ENCODE peak calls at places on chromosomes 4 and X, in nine cellular contexts. U is activated CD4-positive, alpha-beta T cell treated with anti-CD3 and anti-CD28 coated beads for 48 hours; K is CD8-positive, alpha-beta T cell; W is stimulated activated CD4-positive, alpha-beta T cell treated with anti-CD3 and anti-CD28 coated beads, Interleukin-15, amount 100 ng/mL, for 1 hour; P is bronchial epithelial cell; X is neuronal stem cell; N is activated naive CD4-positive, alpha-beta T cell treated with anti-CD3 and anti-CD28 coated beads for 36 hours; V is NCI-H345; B is foreskin fibroblast. L is an unnamed sample.

GRCh38 chr4:147596976-147597375 is 20.2 kb upstream of the TMEM184C start:
- DNase-seq in U (no peak), K (no peak), W (no peak), P (peak; percentile 89), X (no peak), N (no peak), V (no peak), B (peak; percentile 83), L (no peak)

GRCh38 chr4:86921608-86922252 is 13.1 kb upstream of the AFF1 start:
- DNase-seq in U (no peak), K (no peak), W (no peak), P (peak; percentile 79), X (no peak), N (no peak), V (no peak), B (peak; percentile 71), L (no peak)

GRCh38 chr4:183182873-183183725 is 84.0 kb downstream of the WWC2 start:
- DNase-seq in U (peak; percentile 27), K (no peak), W (no peak), P (peak; percentile 87), X (peak; percentile 67), N (peak; percentile 31), V (peak; percentile 45), B (peak; percentile 79), L (no peak)

GRCh38 chrX:149185087-149185486 is 320.0 kb downstream of the IDS start:
- DNase-seq in U (no peak), K (no peak), W (no peak), P (peak; percentile 32), X (no peak), N (no peak), V (no peak), B (no peak), L (no peak)

GRCh38 chr4:158500054-158500453 is 21.6 kb upstream of the RXFP1 start:
- DNase-seq in U (no peak), K (no peak), W (no peak), P (no peak), X (no peak), N (no peak), V (no peak), B (no peak), L (no peak)

GRCh38 chr4:99117876-99118693 is 26.0 kb downstream of the ADH4 start:
- DNase-seq in U (no peak), K (no peak), W (no peak), P (peak; percentile 34), X (no peak), N (no peak), V (no peak), B (no peak), L (no peak)

GRCh38 chrX:27918799-27919198 is 62.5 kb downstream of the DCAF8L1 start:
- DNase-seq in U (no peak), K (no peak), W (no peak), P (peak; percentile 23), X (no peak), N (no peak), V (peak; percentile 26), B (no peak), L (no peak)

GRCh38 chr4:82906469-82906868 is 5.9 kb downstream of the THAP9 start:
- DNase-seq in U (no peak), K (no peak), W (no peak), P (no peak), X (no peak), N (no peak), V (no peak), B (no peak), L (no peak)

GRCh38 chr4:163108614-163109013 is 58.1 kb downstream of the NAF1 start:
- DNase-seq in U (no peak), K (no peak), W (no peak), P (no peak), X (no peak), N (no peak), V (no peak), B (no peak), L (no peak)

GRCh38 chr4:6472008-6472386 is 417 bp downstream of the PPP2R2C start:
- DNase-seq in U (no peak), K (no peak), W (no peak), P (no peak), X (no peak), N (no peak), V (no peak), B (no peak), L (no peak)

GRCh38 chr4:48421101-48421500 is 62.0 kb upstream of the SLC10A4 start:
- DNase-seq in U (no peak), K (no peak), W (no peak), P (peak; percentile 60), X (no peak), N (no peak), V (no peak), B (no peak), L (no peak)

GRCh38 chrX:124555036-124555595 is 208.8 kb downstream of the SH2D1A start:
- DNase-seq in U (no peak), K (no peak), W (no peak), P (peak; percentile 93), X (no peak), N (no peak), V (no peak), B (no peak), L (no peak)

GRCh38 chrX:18698762-18699650 is 8.4 kb upstream of the PPEF1 start:
- DNase-seq in U (no peak), K (no peak), W (no peak), P (no peak), X (no peak), N (no peak), V (no peak), B (no peak), L (no peak)

GRCh38 chr4:136281307-136281706 is 1251.0 kb downstream of the PCDH18 start:
- DNase-seq in U (no peak), K (no peak), W (no peak), P (no peak), X (no peak), N (no peak), V (no peak), B (no peak), L (no peak)

GRCh38 chr4:76526585-76526990 is 91.6 kb downstream of the SHROOM3 start:
- DNase-seq in U (no peak), K (no peak), W (no peak), P (peak; percentile 64), X (no peak), N (no peak), V (peak; percentile 53), B (no peak), L (no peak)

GRCh38 chr4:87555751-87556619 is 26.8 kb upstream of the SPARCL1 start:
- DNase-seq in U (no peak), K (no peak), W (no peak), P (peak; percentile 100), X (no peak), N (no peak), V (no peak), B (peak; percentile 70), L (no peak)

GRCh38 chr4:3296651-3297050 is 3.8 kb downstream of the RGS12 start:
- DNase-seq in U (no peak), K (no peak), W (no peak), P (no peak), X (no peak), N (no peak), V (no peak), B (no peak), L (no peak)

L was measured in hypothalamus.